ENCODE peak calls at places on chromosomes 11 and 22, in four cellular contexts. I is SJSA1; F is activated gamma-delta T cell treated with anti-CD3 and anti-CD28 coated beads, Interleukin-2, amount 50 U/mL, for 16 hours; H is activated CD4-positive, alpha-beta T cell treated with anti-CD3 and anti-CD28 coated beads for 4 hours. C is an unnamed sample.

GRCh38 chr22:37514526-37515051 is 4.6 kb downstream of the CARD10 start:
- DNase-seq in H (no peak), I (no peak), F (no peak), C (no peak)

GRCh38 chr22:28017859-28018258 is 98.8 kb upstream of the PITPNB start:
- DNase-seq in F (no peak), I (peak; percentile 20), H (no peak), C (no peak)

GRCh38 chr22:33867118-33867863 is 53.0 kb downstream of the LARGE1 start:
- DNase-seq in H (no peak), F (no peak), I (peak; percentile 72), C (no peak)

GRCh38 chr11:15186146-15186545 is 71.4 kb downstream of the INSC start:
- DNase-seq in I (no peak), F (no peak), H (no peak), C (no peak)

GRCh38 chr22:37197451-37198289 is 9.6 kb upstream of the C1QTNF6 start:
- DNase-seq in F (no peak), H (no peak), I (peak; percentile 74), C (no peak)

GRCh38 chr11:123707606-123708205 is 33.8 kb downstream of the ZNF202 start:
- DNase-seq in I (no peak), H (peak; percentile 36), F (peak; percentile 22), C (peak; percentile 11)

GRCh38 chr22:33529424-33530113 is 390.7 kb downstream of the LARGE1 start:
- DNase-seq in I (no peak), H (no peak), F (no peak), C (no peak)

GRCh38 chr11:123251656-123252344 is 56.8 kb upstream of the CLMP start:
- DNase-seq in F (no peak), I (no peak), H (no peak), C (no peak)

GRCh38 chr11:125072210-125072960 is 9.3 kb downstream of the SLC37A2 start:
- DNase-seq in H (no peak), I (no peak), F (no peak), C (no peak)

GRCh38 chr11:113994077-113994954 is 19.4 kb downstream of the HTR3A start:
- DNase-seq in F (peak; percentile 7), H (peak; percentile 17), I (no peak), C (no peak)

GRCh38 chr22:47432683-47433082 is 670.2 kb downstream of the TBC1D22A start:
- DNase-seq in I (no peak), H (no peak), F (no peak), C (no peak)

GRCh38 chr11:15059132-15059531 is 14.3 kb upstream of the CALCB start:
- DNase-seq in H (no peak), F (no peak), I (no peak), C (no peak)